ENCODE peak calls at places on chromosomes 1 and 21, in ten cellular contexts. One of them, this sample, is unnamed.

GRCh38 chr21:39082656-39083376 is 100.4 kb downstream of the PSMG1 start:
- DNase-seq in CD4-positive, alpha-beta memory T cell: no peak
- DNase-seq in CD8-positive, alpha-beta memory T cell: no peak
- DNase-seq in mesenchymal stem cell: no peak
- DNase-seq in dorsolateral prefrontal cortex: no peak
- DNase-seq in pancreas: peak
- DNase-seq in foreskin keratinocyte: peak
- DNase-seq in lung: no peak
- DNase-seq in endothelial cell of umbilical vein: no peak
- DNase-seq in A549: no peak
- DNase-seq in this sample: no peak

GRCh38 chr1:234559152-234559916 is 50.6 kb downstream of the IRF2BP2 start:
- DNase-seq in endothelial cell of umbilical vein: no peak
- DNase-seq in lung: no peak
- DNase-seq in foreskin keratinocyte: no peak
- DNase-seq in CD8-positive, alpha-beta memory T cell: no peak
- DNase-seq in CD4-positive, alpha-beta memory T cell: no peak
- DNase-seq in pancreas: no peak
- DNase-seq in mesenchymal stem cell: no peak
- DNase-seq in dorsolateral prefrontal cortex: no peak
- DNase-seq in A549: no peak
- DNase-seq in this sample: no peak

GRCh38 chr1:33696962-33697361 is 166.9 kb upstream of the HMGB4 start:
- DNase-seq in A549: no peak
- DNase-seq in mesenchymal stem cell: no peak
- DNase-seq in foreskin keratinocyte: no peak
- DNase-seq in dorsolateral prefrontal cortex: no peak
- DNase-seq in CD8-positive, alpha-beta memory T cell: no peak
- DNase-seq in pancreas: no peak
- DNase-seq in CD4-positive, alpha-beta memory T cell: no peak
- DNase-seq in lung: no peak
- DNase-seq in endothelial cell of umbilical vein: no peak
- DNase-seq in this sample: no peak

GRCh38 chr1:87252406-87252805 is 76.3 kb upstream of the LMO4 start:
- DNase-seq in A549: no peak
- DNase-seq in mesenchymal stem cell: peak
- DNase-seq in pancreas: no peak
- DNase-seq in dorsolateral prefrontal cortex: no peak
- DNase-seq in foreskin keratinocyte: peak
- DNase-seq in endothelial cell of umbilical vein: no peak
- DNase-seq in lung: no peak
- DNase-seq in CD4-positive, alpha-beta memory T cell: no peak
- DNase-seq in CD8-positive, alpha-beta memory T cell: no peak
- DNase-seq in this sample: no peak

GRCh38 chr1:173474097-173474779 is 2.9 kb upstream of the PRDX6 start:
- DNase-seq in lung: no peak
- DNase-seq in CD8-positive, alpha-beta memory T cell: no peak
- DNase-seq in mesenchymal stem cell: peak
- DNase-seq in CD4-positive, alpha-beta memory T cell: no peak
- DNase-seq in endothelial cell of umbilical vein: no peak
- DNase-seq in dorsolateral prefrontal cortex: no peak
- DNase-seq in foreskin keratinocyte: no peak
- DNase-seq in pancreas: no peak
- DNase-seq in A549: no peak
- DNase-seq in this sample: no peak

GRCh38 chr1:203628997-203629508 is 2.4 kb downstream of the ATP2B4 start:
- DNase-seq in mesenchymal stem cell: no peak
- DNase-seq in CD8-positive, alpha-beta memory T cell: no peak
- DNase-seq in endothelial cell of umbilical vein: peak
- DNase-seq in CD4-positive, alpha-beta memory T cell: peak
- DNase-seq in dorsolateral prefrontal cortex: no peak
- DNase-seq in lung: no peak
- DNase-seq in foreskin keratinocyte: no peak
- DNase-seq in A549: no peak
- DNase-seq in pancreas: no peak
- DNase-seq in this sample: peak

GRCh38 chr1:66217021-66217420 is 316.9 kb upstream of the SGIP1 start:
- DNase-seq in dorsolateral prefrontal cortex: no peak
- DNase-seq in mesenchymal stem cell: peak
- DNase-seq in A549: peak
- DNase-seq in CD8-positive, alpha-beta memory T cell: no peak
- DNase-seq in lung: no peak
- DNase-seq in pancreas: no peak
- DNase-seq in endothelial cell of umbilical vein: no peak
- DNase-seq in CD4-positive, alpha-beta memory T cell: no peak
- DNase-seq in foreskin keratinocyte: peak
- DNase-seq in this sample: no peak

GRCh38 chr21:45979141-45979631 is 2.4 kb upstream of the COL6A1 start:
- DNase-seq in A549: no peak
- DNase-seq in lung: no peak
- DNase-seq in endothelial cell of umbilical vein: no peak
- DNase-seq in dorsolateral prefrontal cortex: peak
- DNase-seq in CD4-positive, alpha-beta memory T cell: no peak
- DNase-seq in foreskin keratinocyte: no peak
- DNase-seq in CD8-positive, alpha-beta memory T cell: no peak
- DNase-seq in pancreas: no peak
- DNase-seq in mesenchymal stem cell: peak
- DNase-seq in this sample: no peak

GRCh38 chr21:25952306-25952705 is 217.5 kb downstream of the GABPA start:
- DNase-seq in foreskin keratinocyte: no peak
- DNase-seq in endothelial cell of umbilical vein: peak
- DNase-seq in CD4-positive, alpha-beta memory T cell: no peak
- DNase-seq in CD8-positive, alpha-beta memory T cell: no peak
- DNase-seq in mesenchymal stem cell: no peak
- DNase-seq in lung: no peak
- DNase-seq in A549: no peak
- DNase-seq in dorsolateral prefrontal cortex: no peak
- DNase-seq in pancreas: no peak
- DNase-seq in this sample: no peak

GRCh38 chr1:161725888-161726630 is 4.7 kb downstream of the FCRLB start:
- DNase-seq in mesenchymal stem cell: peak
- DNase-seq in CD4-positive, alpha-beta memory T cell: peak
- DNase-seq in endothelial cell of umbilical vein: peak
- DNase-seq in A549: peak
- DNase-seq in foreskin keratinocyte: peak
- DNase-seq in dorsolateral prefrontal cortex: peak
- DNase-seq in pancreas: peak
- DNase-seq in CD8-positive, alpha-beta memory T cell: peak
- DNase-seq in lung: no peak
- DNase-seq in this sample: peak

GRCh38 chr1:204558467-204558866 is 42.3 kb downstream of the MDM4 start:
- DNase-seq in foreskin keratinocyte: no peak
- DNase-seq in endothelial cell of umbilical vein: no peak
- DNase-seq in CD8-positive, alpha-beta memory T cell: no peak
- DNase-seq in lung: no peak
- DNase-seq in dorsolateral prefrontal cortex: no peak
- DNase-seq in A549: no peak
- DNase-seq in CD4-positive, alpha-beta memory T cell: no peak
- DNase-seq in pancreas: no peak
- DNase-seq in mesenchymal stem cell: no peak
- DNase-seq in this sample: no peak

DNA sequence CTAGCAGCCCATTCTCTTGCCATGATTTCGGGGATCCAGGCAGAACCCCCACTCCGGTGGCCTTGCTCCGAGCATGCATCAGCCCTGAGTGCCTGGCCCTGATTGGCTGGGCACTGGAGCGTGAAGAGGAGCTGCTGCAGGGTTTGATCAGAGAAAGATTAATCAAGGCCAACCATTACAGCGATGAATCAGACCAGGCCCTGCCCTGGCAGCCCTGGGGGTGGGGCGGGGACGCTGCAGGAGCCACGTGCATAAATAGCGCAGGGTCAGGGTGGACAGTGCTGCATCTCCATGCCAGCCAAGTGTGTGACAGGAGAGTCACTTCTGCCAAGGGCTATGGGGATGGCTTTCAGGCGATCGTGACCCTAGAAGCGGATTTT is 3.4 kb upstream of the FAM131C start:
- DNase-seq in mesenchymal stem cell: no peak
- DNase-seq in CD4-positive, alpha-beta memory T cell: no peak
- DNase-seq in foreskin keratinocyte: peak
- DNase-seq in lung: no peak
- DNase-seq in CD8-positive, alpha-beta memory T cell: no peak
- DNase-seq in A549: no peak
- DNase-seq in dorsolateral prefrontal cortex: no peak
- DNase-seq in endothelial cell of umbilical vein: no peak
- DNase-seq in pancreas: peak
- DNase-seq in this sample: no peak
- H3K27ac ChIP-seq in mesenchymal stem cell: no peak
- H3K27ac ChIP-seq in CD4-positive, alpha-beta memory T cell: no peak
- H3K27ac ChIP-seq in foreskin keratinocyte: peak
- H3K27ac ChIP-seq in lung: no peak
- H3K27ac ChIP-seq in CD8-positive, alpha-beta memory T cell: no peak
- H3K27ac ChIP-seq in A549: peak
- H3K27ac ChIP-seq in dorsolateral prefrontal cortex: no peak
- H3K27ac ChIP-seq in endothelial cell of umbilical vein: no peak
- H3K27ac ChIP-seq in pancreas: no peak
- H3K27ac ChIP-seq in this sample: no peak

DNA sequence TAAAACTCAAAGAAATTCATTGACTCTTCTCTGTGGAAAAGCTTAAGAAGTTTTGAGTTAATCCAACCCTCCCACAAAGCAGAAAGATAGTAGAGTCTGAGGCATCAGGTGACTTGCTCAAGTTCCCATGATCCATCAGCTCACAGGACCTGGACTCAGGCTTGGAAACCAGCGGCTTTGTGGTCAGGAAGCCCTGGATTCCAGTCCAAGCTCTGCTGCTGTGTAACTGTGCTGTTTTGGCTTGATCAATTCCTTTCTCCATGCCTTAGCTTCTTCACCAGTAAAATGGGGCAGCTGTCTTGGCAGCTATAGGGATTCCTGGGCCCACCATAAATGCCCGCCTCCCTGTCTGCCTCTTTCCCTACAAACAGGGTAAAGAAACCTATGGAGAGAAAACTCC is 180.2 kb downstream of the HIVEP3 start:
- DNase-seq in CD4-positive, alpha-beta memory T cell: no peak
- DNase-seq in dorsolateral prefrontal cortex: no peak
- DNase-seq in mesenchymal stem cell: no peak
- DNase-seq in A549: no peak
- DNase-seq in lung: no peak
- DNase-seq in CD8-positive, alpha-beta memory T cell: peak
- DNase-seq in endothelial cell of umbilical vein: no peak
- DNase-seq in pancreas: no peak
- DNase-seq in foreskin keratinocyte: no peak
- DNase-seq in this sample: no peak
- H3K27ac ChIP-seq in CD4-positive, alpha-beta memory T cell: no peak
- H3K27ac ChIP-seq in dorsolateral prefrontal cortex: peak
- H3K27ac ChIP-seq in mesenchymal stem cell: peak
- H3K27ac ChIP-seq in A549: no peak
- H3K27ac ChIP-seq in lung: no peak
- H3K27ac ChIP-seq in CD8-positive, alpha-beta memory T cell: no peak
- H3K27ac ChIP-seq in endothelial cell of umbilical vein: no peak
- H3K27ac ChIP-seq in pancreas: peak
- H3K27ac ChIP-seq in foreskin keratinocyte: no peak
- H3K27ac ChIP-seq in this sample: no peak

GRCh38 chr1:6245086-6245868 is 1.3 kb downstream of the HES3 start:
- DNase-seq in endothelial cell of umbilical vein: peak
- DNase-seq in lung: peak
- DNase-seq in A549: peak
- DNase-seq in dorsolateral prefrontal cortex: peak
- DNase-seq in foreskin keratinocyte: peak
- DNase-seq in CD4-positive, alpha-beta memory T cell: peak
- DNase-seq in CD8-positive, alpha-beta memory T cell: peak
- DNase-seq in mesenchymal stem cell: peak
- DNase-seq in pancreas: peak
- DNase-seq in this sample: peak
- H3K27ac ChIP-seq in endothelial cell of umbilical vein: no peak
- H3K27ac ChIP-seq in lung: no peak
- H3K27ac ChIP-seq in A549: no peak
- H3K27ac ChIP-seq in dorsolateral prefrontal cortex: no peak
- H3K27ac ChIP-seq in foreskin keratinocyte: no peak
- H3K27ac ChIP-seq in CD4-positive, alpha-beta memory T cell: no peak
- H3K27ac ChIP-seq in CD8-positive, alpha-beta memory T cell: no peak
- H3K27ac ChIP-seq in mesenchymal stem cell: no peak
- H3K27ac ChIP-seq in pancreas: no peak
- H3K27ac ChIP-seq in this sample: no peak

GRCh38 chr1:59360729-59361128 is 63.8 kb downstream of the FGGY start:
- DNase-seq in pancreas: no peak
- DNase-seq in CD8-positive, alpha-beta memory T cell: no peak
- DNase-seq in foreskin keratinocyte: no peak
- DNase-seq in endothelial cell of umbilical vein: no peak
- DNase-seq in CD4-positive, alpha-beta memory T cell: no peak
- DNase-seq in dorsolateral prefrontal cortex: no peak
- DNase-seq in lung: no peak
- DNase-seq in mesenchymal stem cell: no peak
- DNase-seq in A549: no peak
- DNase-seq in this sample: no peak
- H3K27ac ChIP-seq in pancreas: no peak
- H3K27ac ChIP-seq in CD8-positive, alpha-beta memory T cell: no peak
- H3K27ac ChIP-seq in foreskin keratinocyte: no peak
- H3K27ac ChIP-seq in endothelial cell of umbilical vein: no peak
- H3K27ac ChIP-seq in CD4-positive, alpha-beta memory T cell: no peak
- H3K27ac ChIP-seq in dorsolateral prefrontal cortex: no peak
- H3K27ac ChIP-seq in lung: no peak
- H3K27ac ChIP-seq in mesenchymal stem cell: no peak
- H3K27ac ChIP-seq in A549: no peak
- H3K27ac ChIP-seq in this sample: no peak

GRCh38 chr1:183812111-183812510 is 7.2 kb downstream of the RGL1 start:
- DNase-seq in pancreas: no peak
- DNase-seq in dorsolateral prefrontal cortex: no peak
- DNase-seq in endothelial cell of umbilical vein: no peak
- DNase-seq in mesenchymal stem cell: no peak
- DNase-seq in foreskin keratinocyte: no peak
- DNase-seq in lung: no peak
- DNase-seq in CD8-positive, alpha-beta memory T cell: no peak
- DNase-seq in CD4-positive, alpha-beta memory T cell: no peak
- DNase-seq in A549: no peak
- DNase-seq in this sample: no peak
- H3K27ac ChIP-seq in pancreas: no peak
- H3K27ac ChIP-seq in dorsolateral prefrontal cortex: peak
- H3K27ac ChIP-seq in endothelial cell of umbilical vein: no peak
- H3K27ac ChIP-seq in mesenchymal stem cell: no peak
- H3K27ac ChIP-seq in foreskin keratinocyte: no peak
- H3K27ac ChIP-seq in lung: no peak
- H3K27ac ChIP-seq in CD8-positive, alpha-beta memory T cell: no peak
- H3K27ac ChIP-seq in CD4-positive, alpha-beta memory T cell: no peak
- H3K27ac ChIP-seq in A549: no peak
- H3K27ac ChIP-seq in this sample: no peak

This sample was measured in CD4-positive, CD25-positive, alpha-beta regulatory T cell.